ENCODE peak calls at places on chromosome 1, in five cellular contexts. One of them, this sample, is unnamed.

GRCh38 chr1:178501705-178502329 is 5.1 kb upstream of the CLEC20A start:
- DNase-seq in nephron progenitor cell: peak
- DNase-seq in NCI-H2081: peak
- DNase-seq in amniotic epithelial cell: peak
- DNase-seq in amniotic stem cell: no peak
- DNase-seq in this sample: peak

GRCh38 chr1:184387871-184388670 is 1.2 kb downstream of the C1orf21 start:
- DNase-seq in nephron progenitor cell: peak
- DNase-seq in NCI-H2081: peak
- DNase-seq in amniotic epithelial cell: peak
- DNase-seq in amniotic stem cell: peak
- DNase-seq in this sample: no peak

GRCh38 chr1:81477704-81478103 is 323.0 kb upstream of the ADGRL2 start:
- DNase-seq in nephron progenitor cell: no peak
- DNase-seq in NCI-H2081: no peak
- DNase-seq in amniotic epithelial cell: peak
- DNase-seq in amniotic stem cell: no peak
- DNase-seq in this sample: no peak

GRCh38 chr1:168483531-168483930 is 60.3 kb downstream of the XCL2 start:
- DNase-seq in nephron progenitor cell: no peak
- DNase-seq in NCI-H2081: no peak
- DNase-seq in amniotic epithelial cell: peak
- DNase-seq in amniotic stem cell: no peak
- DNase-seq in this sample: no peak

GRCh38 chr1:71364236-71364635 is 283.4 kb upstream of the ZRANB2 start:
- DNase-seq in nephron progenitor cell: no peak
- DNase-seq in NCI-H2081: no peak
- DNase-seq in amniotic epithelial cell: no peak
- DNase-seq in amniotic stem cell: no peak
- DNase-seq in this sample: no peak

GRCh38 chr1:198977909-198978308 is 339.1 kb downstream of the PTPRC start:
- DNase-seq in nephron progenitor cell: no peak
- DNase-seq in NCI-H2081: no peak
- DNase-seq in amniotic epithelial cell: no peak
- DNase-seq in amniotic stem cell: no peak
- DNase-seq in this sample: no peak

GRCh38 chr1:40315795-40316594 is 1.1 kb downstream of the COL9A2 start:
- DNase-seq in nephron progenitor cell: peak
- DNase-seq in NCI-H2081: no peak
- DNase-seq in amniotic epithelial cell: peak
- DNase-seq in amniotic stem cell: no peak
- DNase-seq in this sample: peak

GRCh38 chr1:21175324-21175669 is 1.4 kb downstream of the EIF4G3 start:
- DNase-seq in nephron progenitor cell: no peak
- DNase-seq in NCI-H2081: no peak
- DNase-seq in amniotic epithelial cell: peak
- DNase-seq in amniotic stem cell: no peak
- DNase-seq in this sample: no peak

GRCh38 chr1:42941640-42942330 is 16.9 kb downstream of the SLC2A1 start:
- DNase-seq in nephron progenitor cell: no peak
- DNase-seq in NCI-H2081: no peak
- DNase-seq in amniotic epithelial cell: no peak
- DNase-seq in amniotic stem cell: peak
- DNase-seq in this sample: no peak

GRCh38 chr1:112268408-112268807 is 127.6 kb upstream of the CTTNBP2NL start:
- DNase-seq in nephron progenitor cell: no peak
- DNase-seq in NCI-H2081: no peak
- DNase-seq in amniotic epithelial cell: peak
- DNase-seq in amniotic stem cell: no peak
- DNase-seq in this sample: no peak

GRCh38 chr1:47568763-47569162 is 130.9 kb downstream of the FOXD2 start:
- DNase-seq in nephron progenitor cell: no peak
- DNase-seq in NCI-H2081: no peak
- DNase-seq in amniotic epithelial cell: no peak
- DNase-seq in amniotic stem cell: no peak
- DNase-seq in this sample: no peak

GRCh38 chr1:27992271-27992670 is 32.5 kb downstream of the XKR8 start:
- DNase-seq in nephron progenitor cell: no peak
- DNase-seq in NCI-H2081: no peak
- DNase-seq in amniotic epithelial cell: no peak
- DNase-seq in amniotic stem cell: no peak
- DNase-seq in this sample: no peak

GRCh38 chr1:74512516-74512915 is at the start of gene LRRC53:
- DNase-seq in nephron progenitor cell: no peak
- DNase-seq in NCI-H2081: no peak
- DNase-seq in amniotic epithelial cell: no peak
- DNase-seq in amniotic stem cell: no peak
- DNase-seq in this sample: no peak

GRCh38 chr1:82185084-82185483 is 384.4 kb downstream of the ADGRL2 start:
- DNase-seq in nephron progenitor cell: no peak
- DNase-seq in NCI-H2081: no peak
- DNase-seq in amniotic epithelial cell: no peak
- DNase-seq in amniotic stem cell: no peak
- DNase-seq in this sample: no peak

GRCh38 chr1:198876371-198876871 is 237.6 kb downstream of the PTPRC start:
- DNase-seq in nephron progenitor cell: peak
- DNase-seq in NCI-H2081: peak
- DNase-seq in amniotic epithelial cell: no peak
- DNase-seq in amniotic stem cell: no peak
- DNase-seq in this sample: peak

GRCh38 chr1:64093941-64094340 is 109.5 kb upstream of the UBE2U start:
- DNase-seq in nephron progenitor cell: no peak
- DNase-seq in NCI-H2081: no peak
- DNase-seq in amniotic epithelial cell: peak
- DNase-seq in amniotic stem cell: peak
- DNase-seq in this sample: no peak

GRCh38 chr1:218299416-218299815 is 14.3 kb downstream of the RRP15 start:
- DNase-seq in nephron progenitor cell: no peak
- DNase-seq in NCI-H2081: peak
- DNase-seq in amniotic epithelial cell: peak
- DNase-seq in amniotic stem cell: peak
- DNase-seq in this sample: no peak

GRCh38 chr1:205852969-205853368 is 3.0 kb upstream of the PM20D1 start:
- DNase-seq in nephron progenitor cell: no peak
- DNase-seq in NCI-H2081: no peak
- DNase-seq in amniotic epithelial cell: no peak
- DNase-seq in amniotic stem cell: no peak
- DNase-seq in this sample: no peak

GRCh38 chr1:50605186-50605875 is 182.1 kb upstream of the DMRTA2 start:
- DNase-seq in nephron progenitor cell: no peak
- DNase-seq in NCI-H2081: peak
- DNase-seq in amniotic epithelial cell: peak
- DNase-seq in amniotic stem cell: peak
- DNase-seq in this sample: no peak

GRCh38 chr1:205191127-205191577 is 20.4 kb downstream of the DSTYK start:
- DNase-seq in nephron progenitor cell: no peak
- DNase-seq in NCI-H2081: no peak
- DNase-seq in amniotic epithelial cell: peak
- DNase-seq in amniotic stem cell: no peak
- DNase-seq in this sample: no peak

GRCh38 chr1:100950776-100951175 is 54.9 kb downstream of the SLC30A7 start:
- DNase-seq in nephron progenitor cell: peak
- DNase-seq in NCI-H2081: no peak
- DNase-seq in amniotic epithelial cell: peak
- DNase-seq in amniotic stem cell: no peak
- DNase-seq in this sample: peak

GRCh38 chr1:38026592-38027200 is 14.2 kb downstream of the UTP11 start:
- DNase-seq in nephron progenitor cell: peak
- DNase-seq in NCI-H2081: peak
- DNase-seq in amniotic epithelial cell: peak
- DNase-seq in amniotic stem cell: no peak
- DNase-seq in this sample: no peak

GRCh38 chr1:58035523-58035922 is 511.0 kb downstream of the OMA1 start:
- DNase-seq in nephron progenitor cell: no peak
- DNase-seq in NCI-H2081: no peak
- DNase-seq in amniotic epithelial cell: no peak
- DNase-seq in amniotic stem cell: no peak
- DNase-seq in this sample: no peak

GRCh38 chr1:229440821-229441537 is 7.1 kb upstream of the ACTA1 start:
- DNase-seq in nephron progenitor cell: no peak
- DNase-seq in NCI-H2081: no peak
- DNase-seq in amniotic epithelial cell: peak
- DNase-seq in amniotic stem cell: no peak
- DNase-seq in this sample: no peak

This sample was measured in neuronal stem cell.